ENCODE peak calls at places on chromosomes 2 and 18, in six cellular contexts. T, S, Y, W, R and U are unnamed samples.

GRCh38 chr2:79011485-79011884 is 14.0 kb upstream of the REG3G start:
- DNase-seq in T (no peak), S (no peak), Y (no peak), W (no peak), R (no peak), U (no peak)

GRCh38 chr2:100959225-100959880 is 42.7 kb upstream of the RPL31 start:
- DNase-seq in T (peak; percentile 45), S (no peak), Y (no peak), W (no peak), R (no peak), U (peak; percentile 45)

GRCh38 chr2:72992734-72993102 is 75.4 kb downstream of the EMX1 start:
- DNase-seq in T (no peak), S (no peak), Y (no peak), W (no peak), R (no peak), U (no peak)

GRCh38 chr2:150472122-150472899 is 15.2 kb downstream of the RND3 start:
- DNase-seq in T (peak; percentile 87), S (peak; percentile 92), Y (no peak), W (no peak), R (no peak), U (peak; percentile 47)

GRCh38 chr18:77990901-77991300 is 741.3 kb downstream of the GALR1 start:
- DNase-seq in T (no peak), S (no peak), Y (no peak), W (no peak), R (no peak), U (no peak)

GRCh38 chr2:95005726-95006125 is 19.8 kb upstream of the MAL start:
- DNase-seq in T (no peak), S (no peak), Y (no peak), W (no peak), R (no peak), U (no peak)

GRCh38 chr2:36965196-36965595 is 1.1 kb downstream of the STRN start:
- DNase-seq in T (peak; percentile 21), S (peak; percentile 24), Y (no peak), W (no peak), R (no peak), U (no peak)

GRCh38 chr2:105576440-105577241 is 168.1 kb upstream of the NCK2 start:
- DNase-seq in T (peak; percentile 42), S (peak; percentile 87), Y (peak; percentile 14), W (peak; percentile 39), R (no peak), U (peak; percentile 39)

GRCh38 chr2:190637331-190637734 is 11.6 kb upstream of the NAB1 start:
- DNase-seq in T (peak; percentile 66), S (peak; percentile 57), Y (no peak), W (no peak), R (no peak), U (no peak)

GRCh38 chr2:224069172-224069571 is 30.1 kb upstream of the SERPINE2 start:
- DNase-seq in T (no peak), S (no peak), Y (no peak), W (no peak), R (no peak), U (no peak)

GRCh38 chr18:8106603-8107002 is 502.6 kb upstream of the RAB12 start:
- DNase-seq in T (no peak), S (no peak), Y (no peak), W (no peak), R (no peak), U (peak; percentile 41)

GRCh38 chr2:152755029-152755428 is 36.6 kb downstream of the ARL6IP6 start:
- DNase-seq in T (no peak), S (peak; percentile 30), Y (no peak), W (peak; percentile 70), R (peak; percentile 34), U (peak; percentile 29)

GRCh38 chr2:225010804-225011203 is 31.5 kb downstream of the DOCK10 start:
- DNase-seq in T (peak; percentile 91), S (peak; percentile 48), Y (no peak), W (no peak), R (no peak), U (peak; percentile 8)

GRCh38 chr18:5391427-5391826 is 95.9 kb upstream of the ZBTB14 start:
- DNase-seq in T (no peak), S (no peak), Y (no peak), W (no peak), R (no peak), U (no peak)

GRCh38 chr2:233441161-233442027 is 87.1 kb downstream of the DGKD start:
- DNase-seq in T (no peak), S (no peak), Y (no peak), W (no peak), R (no peak), U (no peak)

GRCh38 chr2:12059616-12060441 is 313.4 kb downstream of the LPIN1 start:
- DNase-seq in T (peak; percentile 57), S (peak; percentile 84), Y (no peak), W (no peak), R (no peak), U (no peak)

GRCh38 chr2:105812180-105813044 is 67.7 kb downstream of the NCK2 start:
- DNase-seq in T (peak; percentile 93), S (peak; percentile 48), Y (peak; percentile 6), W (no peak), R (no peak), U (no peak)

GRCh38 chr2:204479557-204479956 is 65.7 kb upstream of the PARD3B start:
- DNase-seq in T (peak; percentile 84), S (peak; percentile 51), Y (no peak), W (no peak), R (no peak), U (no peak)

GRCh38 chr18:22822024-22822423 is 111.1 kb upstream of the RBBP8 start:
- DNase-seq in T (peak; percentile 78), S (peak; percentile 26), Y (peak; percentile 65), W (peak; percentile 73), R (peak; percentile 79), U (no peak)

GRCh38 chr2:171036532-171036931 is 107.5 kb downstream of the GORASP2 start:
- DNase-seq in T (no peak), S (no peak), Y (no peak), W (no peak), R (no peak), U (no peak)

GRCh38 chr18:79962311-79962710 is 2.1 kb upstream of the HSBP1L1 start:
- DNase-seq in T (peak; percentile 61), S (no peak), Y (no peak), W (no peak), R (no peak), U (peak; percentile 90)

GRCh38 chr2:58207189-58207588 is 33.9 kb downstream of the FANCL start:
- DNase-seq in T (no peak), S (no peak), Y (no peak), W (no peak), R (no peak), U (no peak)

GRCh38 chr18:2955966-2956521 is 56.9 kb downstream of the LPIN2 start:
- DNase-seq in T (no peak), S (no peak), Y (no peak), W (no peak), R (no peak), U (peak; percentile 40)

GRCh38 chr2:216555274-216555673 is 56.6 kb downstream of the RPL37A start:
- DNase-seq in T (no peak), S (no peak), Y (no peak), W (no peak), R (no peak), U (no peak)

GRCh38 chr2:25417715-25418369 is 76.1 kb upstream of the DNMT3A start:
- DNase-seq in T (no peak), S (no peak), Y (no peak), W (no peak), R (no peak), U (no peak)
- H3K14ac ChIP-seq in T (no peak overlapping the region), S (no peak overlapping the region), Y (no peak overlapping the region), W (no peak overlapping the region), R (no peak overlapping the region), U (no peak overlapping the region)

DNA sequence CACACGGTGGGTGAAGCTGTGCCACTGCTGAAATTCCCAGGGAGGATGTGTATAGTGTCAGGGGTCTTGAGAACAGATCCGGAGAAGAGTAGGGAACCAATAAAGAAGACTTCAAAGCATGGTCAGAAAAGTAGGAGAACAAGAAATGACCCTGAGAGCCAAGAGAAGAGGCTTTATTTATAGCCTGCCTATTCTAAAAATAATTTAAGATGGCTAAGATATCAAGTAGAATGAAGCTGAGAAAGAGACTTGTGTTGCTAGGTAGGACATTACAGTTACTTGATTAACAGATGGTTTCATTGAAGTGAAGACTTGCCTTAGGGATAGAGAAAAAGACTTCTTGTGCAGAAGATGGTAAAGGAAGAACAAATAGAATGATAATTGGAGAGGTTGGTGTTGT is 43.7 kb downstream of the GALNT1 start:
- DNase-seq in T (no peak), S (no peak), Y (no peak), W (no peak), R (no peak), U (no peak)
- H2AFZ ChIP-seq in T (no peak overlapping the region), S (no peak overlapping the region), Y (no peak overlapping the region), W (no peak overlapping the region), R (no peak overlapping the region), U (no peak overlapping the region)

GRCh38 chr2:191951832-191952231 is 104.9 kb upstream of the CAVIN2 start:
- DNase-seq in T (no peak), S (no peak), Y (no peak), W (no peak), R (no peak), U (no peak)

GRCh38 chr2:191946471-191947182 is 99.7 kb upstream of the CAVIN2 start:
- DNase-seq in T (no peak), S (no peak), Y (no peak), W (no peak), R (no peak), U (no peak)

GRCh38 chr2:191952515-191953270 is 105.8 kb upstream of the CAVIN2 start:
- DNase-seq in T (no peak), S (no peak), Y (no peak), W (no peak), R (no peak), U (no peak)

GRCh38 chr2:191947235-191947634 is 100.3 kb upstream of the CAVIN2 start:
- DNase-seq in T (no peak), S (no peak), Y (no peak), W (peak; percentile 43), R (no peak), U (no peak)

DNA sequence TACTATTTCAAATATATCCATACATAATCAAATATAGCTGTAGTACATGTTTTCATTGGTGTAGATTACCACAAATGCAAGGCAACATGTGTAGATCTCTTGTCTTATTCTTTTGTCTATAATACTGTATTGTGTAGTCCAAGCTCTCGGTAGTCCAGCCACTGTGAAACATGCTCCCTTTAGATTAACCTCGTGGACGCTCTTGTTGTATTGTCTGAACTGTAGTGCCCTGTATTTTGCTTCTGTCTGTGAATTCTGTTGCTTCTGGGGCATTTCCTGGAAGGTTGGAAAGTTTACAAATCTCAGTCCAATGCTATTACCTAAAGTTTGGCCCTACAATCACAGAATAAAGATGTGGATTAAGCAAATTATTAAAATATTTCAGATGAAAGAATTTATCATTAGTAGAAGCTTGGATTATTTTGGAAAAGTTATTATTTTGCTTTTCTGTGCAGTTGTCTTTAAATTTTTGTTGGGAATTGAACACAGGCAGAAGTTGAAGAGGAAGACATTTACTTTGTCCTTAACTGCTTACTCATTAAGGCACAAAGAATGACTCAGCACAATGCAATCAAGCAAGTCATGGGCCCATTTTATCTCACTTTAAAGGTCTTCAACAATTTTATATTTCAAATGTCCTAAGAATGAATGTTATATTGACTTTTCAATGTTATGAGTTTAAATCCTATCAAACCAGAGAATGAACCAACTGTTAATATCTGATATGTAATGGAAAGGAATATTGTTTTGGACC is 103.4 kb upstream of the CAVIN2 start:
- DNase-seq in T (peak; percentile 73), S (peak; percentile 45), Y (no peak), W (no peak), R (no peak), U (no peak)
- H3K4me1 ChIP-seq in T (peaks cover 1% of the 10 kb centered on the region), S (no peaks in the 10 kb centered on the region), Y (peaks cover 5% of the 10 kb centered on the region), W (no peaks in the 10 kb centered on the region), R (no peaks in the 10 kb centered on the region), U (no peaks in the 10 kb centered on the region)

DNA sequence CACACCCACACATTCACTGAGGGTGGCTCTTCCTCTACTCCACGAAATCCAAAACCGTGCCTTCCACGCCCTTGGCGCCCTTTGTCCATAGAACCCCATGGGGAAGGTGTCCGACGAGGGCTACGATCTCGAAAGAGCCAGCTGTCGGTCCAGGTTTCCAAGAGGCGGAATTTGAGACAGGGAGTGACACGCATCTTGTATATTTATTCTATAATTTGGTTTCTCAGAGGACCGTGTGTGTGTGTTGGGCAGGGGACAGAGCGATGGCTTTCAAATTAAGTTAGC is 726 bp downstream of the C2orf69 start:
- DNase-seq in T (no peak), S (no peak), Y (no peak), W (no peak), R (no peak), U (no peak)
- H3K14ac ChIP-seq in T (peak overlapping the region; percentile 91), S (no peak overlapping the region), Y (peak overlapping the region; percentile 97), W (peak overlapping the region; percentile 95), R (no peak overlapping the region), U (peak overlapping the region; percentile 83)